ENCODE peak calls at places on chromosomes 13 and 19, in seven cellular contexts. One of them, this sample, is unnamed.

GRCh38 chr19:12365372-12366162 is at the start of gene ZNF442:
- DNase-seq in NCI-H1930: peak
- DNase-seq in EH: peak
- DNase-seq in stimulated activated CD4-positive, alpha-beta T cell treated with anti-CD3 and anti-CD28 coated beads, Interleukin-4, amount 100 ng/mL, for 4 hours: peak
- DNase-seq in GM04504: peak
- DNase-seq in dorsolateral prefrontal cortex: peak
- DNase-seq in effector memory CD8-positive, alpha-beta T cell: peak
- DNase-seq in this sample: peak

GRCh38 chr19:3095375-3096191 is 1.4 kb downstream of the GNA11 start:
- DNase-seq in NCI-H1930: no peak
- DNase-seq in EH: peak
- DNase-seq in stimulated activated CD4-positive, alpha-beta T cell treated with anti-CD3 and anti-CD28 coated beads, Interleukin-4, amount 100 ng/mL, for 4 hours: peak
- DNase-seq in GM04504: no peak
- DNase-seq in dorsolateral prefrontal cortex: no peak
- DNase-seq in effector memory CD8-positive, alpha-beta T cell: peak
- DNase-seq in this sample: peak

GRCh38 chr13:57629391-57629804 is 2.1 kb upstream of the PCDH17 start:
- DNase-seq in NCI-H1930: no peak
- DNase-seq in EH: no peak
- DNase-seq in stimulated activated CD4-positive, alpha-beta T cell treated with anti-CD3 and anti-CD28 coated beads, Interleukin-4, amount 100 ng/mL, for 4 hours: no peak
- DNase-seq in GM04504: no peak
- DNase-seq in dorsolateral prefrontal cortex: no peak
- DNase-seq in effector memory CD8-positive, alpha-beta T cell: no peak
- DNase-seq in this sample: peak

GRCh38 chr19:6788896-6789295 is 16.4 kb downstream of the VAV1 start:
- DNase-seq in NCI-H1930: no peak
- DNase-seq in EH: no peak
- DNase-seq in stimulated activated CD4-positive, alpha-beta T cell treated with anti-CD3 and anti-CD28 coated beads, Interleukin-4, amount 100 ng/mL, for 4 hours: no peak
- DNase-seq in GM04504: no peak
- DNase-seq in dorsolateral prefrontal cortex: no peak
- DNase-seq in effector memory CD8-positive, alpha-beta T cell: no peak
- DNase-seq in this sample: no peak

GRCh38 chr19:6276447-6276846 is 3.3 kb downstream of the MLLT1 start:
- DNase-seq in NCI-H1930: no peak
- DNase-seq in EH: peak
- DNase-seq in stimulated activated CD4-positive, alpha-beta T cell treated with anti-CD3 and anti-CD28 coated beads, Interleukin-4, amount 100 ng/mL, for 4 hours: no peak
- DNase-seq in GM04504: peak
- DNase-seq in dorsolateral prefrontal cortex: no peak
- DNase-seq in effector memory CD8-positive, alpha-beta T cell: no peak
- DNase-seq in this sample: peak

GRCh38 chr13:20775961-20776360 is 2.2 kb upstream of the EEF1AKMT1 start:
- DNase-seq in NCI-H1930: no peak
- DNase-seq in EH: no peak
- DNase-seq in stimulated activated CD4-positive, alpha-beta T cell treated with anti-CD3 and anti-CD28 coated beads, Interleukin-4, amount 100 ng/mL, for 4 hours: no peak
- DNase-seq in GM04504: no peak
- DNase-seq in dorsolateral prefrontal cortex: no peak
- DNase-seq in effector memory CD8-positive, alpha-beta T cell: no peak
- DNase-seq in this sample: no peak

GRCh38 chr13:40440990-40441820 is 225.2 kb downstream of the FOXO1 start:
- DNase-seq in NCI-H1930: no peak
- DNase-seq in EH: no peak
- DNase-seq in stimulated activated CD4-positive, alpha-beta T cell treated with anti-CD3 and anti-CD28 coated beads, Interleukin-4, amount 100 ng/mL, for 4 hours: no peak
- DNase-seq in GM04504: no peak
- DNase-seq in dorsolateral prefrontal cortex: peak
- DNase-seq in effector memory CD8-positive, alpha-beta T cell: no peak
- DNase-seq in this sample: no peak

GRCh38 chr19:5170329-5170745 is 170.3 kb downstream of the PTPRS start:
- DNase-seq in NCI-H1930: no peak
- DNase-seq in EH: no peak
- DNase-seq in stimulated activated CD4-positive, alpha-beta T cell treated with anti-CD3 and anti-CD28 coated beads, Interleukin-4, amount 100 ng/mL, for 4 hours: peak
- DNase-seq in GM04504: no peak
- DNase-seq in dorsolateral prefrontal cortex: no peak
- DNase-seq in effector memory CD8-positive, alpha-beta T cell: peak
- DNase-seq in this sample: no peak

GRCh38 chr19:51016798-51017683 is 2.5 kb downstream of the KLK10 start:
- DNase-seq in NCI-H1930: peak
- DNase-seq in EH: no peak
- DNase-seq in stimulated activated CD4-positive, alpha-beta T cell treated with anti-CD3 and anti-CD28 coated beads, Interleukin-4, amount 100 ng/mL, for 4 hours: peak
- DNase-seq in GM04504: no peak
- DNase-seq in dorsolateral prefrontal cortex: peak
- DNase-seq in effector memory CD8-positive, alpha-beta T cell: peak
- DNase-seq in this sample: peak

GRCh38 chr13:24995225-24995804 is 100.6 kb upstream of the PABPC3 start:
- DNase-seq in NCI-H1930: peak
- DNase-seq in EH: peak
- DNase-seq in stimulated activated CD4-positive, alpha-beta T cell treated with anti-CD3 and anti-CD28 coated beads, Interleukin-4, amount 100 ng/mL, for 4 hours: peak
- DNase-seq in GM04504: peak
- DNase-seq in dorsolateral prefrontal cortex: peak
- DNase-seq in effector memory CD8-positive, alpha-beta T cell: peak
- DNase-seq in this sample: peak

This sample was measured in hepatocyte.